ENCODE peak calls at places on chromosomes 7 and 10, in six cellular contexts. X is stimulated activated naive B cell treated with anti-CD40 and anti-IgM and Interleukin-4, amounts not matched to agents 10 μg/mL and 1 μg/mL and 100 μg/mL, for 72 hours; V is hippocampal formation; I is astrocyte; N is type B pancreatic cell; T is LHCN-M2. Q is an unnamed sample.
A peak's percentile ranks its signal among the peaks of the same experiment; 100 is the strongest.

GRCh38 chr10:86234102-86234501 is 132.5 kb downstream of the GRID1 start:
- DNase-seq in X (no peak), V (no peak), I (no peak), N (no peak), T (no peak), Q (no peak)

GRCh38 chr10:95096143-95096542 is 26.8 kb upstream of the CYP2C8 start:
- DNase-seq in X (no peak), V (no peak), I (no peak), N (no peak), T (no peak), Q (no peak)

GRCh38 chr7:44155191-44156185 is 14.4 kb upstream of the MYL7 start:
- DNase-seq in X (no peak), V (no peak), I (no peak), N (no peak), T (no peak), Q (no peak)

GRCh38 chr7:155489862-155490696 is 32.1 kb downstream of the EN2 start:
- DNase-seq in X (no peak), V (no peak), I (no peak), N (no peak), T (no peak), Q (no peak)

GRCh38 chr10:19449860-19450259 is 366.4 kb upstream of the PLXDC2 start:
- DNase-seq in X (no peak), V (no peak), I (no peak), N (no peak), T (no peak), Q (no peak)

GRCh38 chr7:28165971-28166955 is 14.3 kb downstream of the JAZF1 start:
- DNase-seq in X (no peak), V (no peak), I (peak; percentile 83), N (no peak), T (peak; percentile 84), Q (no peak)

GRCh38 chr10:36254191-36254590 is 612.1 kb upstream of the FZD8 start:
- DNase-seq in X (no peak), V (no peak), I (peak; percentile 6), N (no peak), T (peak; percentile 23), Q (peak; percentile 76)

GRCh38 chr7:27424749-27425148 is 182.1 kb downstream of the EVX1 start:
- DNase-seq in X (no peak), V (no peak), I (no peak), N (no peak), T (peak; percentile 4), Q (no peak)

GRCh38 chr10:124354411-124355382 is 64.0 kb downstream of the OAT start:
- DNase-seq in X (peak; percentile 41), V (no peak), I (peak; percentile 39), N (no peak), T (peak; percentile 71), Q (peak; percentile 77)

GRCh38 chr10:71161429-71161828 is 50.9 kb upstream of the UNC5B start:
- DNase-seq in X (no peak), V (no peak), I (peak; percentile 10), N (no peak), T (no peak), Q (no peak)

GRCh38 chr10:132634241-132634946 is 96.8 kb downstream of the INPP5A start:
- DNase-seq in X (peak; percentile 32), V (no peak), I (no peak), N (no peak), T (no peak), Q (peak; percentile 15)

GRCh38 chr10:27948191-27948590 is 50.7 kb downstream of the ODAD2 start:
- DNase-seq in X (no peak), V (no peak), I (no peak), N (no peak), T (peak; percentile 23), Q (no peak)

GRCh38 chr10:48633381-48634197 is 28.7 kb upstream of the ARHGAP22 start:
- DNase-seq in X (no peak), V (no peak), I (no peak), N (no peak), T (no peak), Q (no peak)

GRCh38 chr10:62106929-62107519 is 161.6 kb downstream of the RTKN2 start:
- DNase-seq in X (no peak), V (no peak), I (no peak), N (no peak), T (no peak), Q (no peak)

GRCh38 chr10:48296699-48297098 is 9.8 kb upstream of the MAPK8 start:
- DNase-seq in X (no peak), V (no peak), I (no peak), N (no peak), T (no peak), Q (no peak)

GRCh38 chr10:102133373-102134195 is 744 bp downstream of the PPRC1 start:
- DNase-seq in X (peak; percentile 65), V (peak; percentile 64), I (peak; percentile 54), N (peak; percentile 87), T (peak; percentile 75), Q (peak; percentile 87)

GRCh38 chr7:99433158-99433557 is 5.4 kb downstream of the PTCD1 start:
- DNase-seq in X (no peak), V (no peak), I (no peak), N (no peak), T (no peak), Q (no peak)

GRCh38 chr10:5534880-5535856 is 10.4 kb downstream of the CALML3 start:
- DNase-seq in X (no peak), V (no peak), I (no peak), N (no peak), T (peak; percentile 77), Q (no peak)

GRCh38 chr10:93757766-93758509 is at the start of gene LGI1:
- DNase-seq in X (no peak), V (no peak), I (no peak), N (no peak), T (no peak), Q (no peak)

GRCh38 chr10:80567292-80567691 is 29.6 kb downstream of the SH2D4B start:
- DNase-seq in X (no peak), V (no peak), I (no peak), N (peak; percentile 32), T (no peak), Q (no peak)

GRCh38 chr10:22550732-22551131 is 163.6 kb downstream of the PIP4K2A start:
- DNase-seq in X (peak; percentile 21), V (no peak), I (no peak), N (no peak), T (peak; percentile 26), Q (peak; percentile 52)

GRCh38 chr10:15245530-15245929 is 77.0 kb upstream of the NMT2 start:
- DNase-seq in X (no peak), V (no peak), I (no peak), N (no peak), T (no peak), Q (no peak)

GRCh38 chr10:33344676-33345075 is 10.2 kb upstream of the NRP1 start:
- DNase-seq in X (no peak), V (no peak), I (no peak), N (no peak), T (no peak), Q (no peak)

GRCh38 chr7:151514461-151515396 is 5.0 kb downstream of the RHEB start:
- DNase-seq in X (no peak), V (no peak), I (no peak), N (no peak), T (peak; percentile 59), Q (no peak)

GRCh38 chr7:150631084-150631824 is 931 bp downstream of the GIMAP6 start:
- DNase-seq in X (no peak), V (no peak), I (no peak), N (no peak), T (no peak), Q (peak; percentile 61)

GRCh38 chr10:97336942-97337719 is 2.6 kb upstream of the FRAT2 start:
- DNase-seq in X (no peak), V (no peak), I (no peak), N (no peak), T (no peak), Q (no peak)

GRCh38 chr7:105934577-105935185 is 28.4 kb upstream of the CDHR3 start:
- DNase-seq in X (no peak), V (peak; percentile 1), I (no peak), N (no peak), T (peak; percentile 86), Q (no peak)

GRCh38 chr7:106285801-106286492 is 1.2 kb upstream of the NAMPT start:
- DNase-seq in X (peak; percentile 42), V (no peak), I (peak; percentile 48), N (no peak), T (no peak), Q (no peak)

GRCh38 chr10:77670817-77671443 is 33.3 kb upstream of the KCNMA1 start:
- DNase-seq in X (no peak), V (no peak), I (no peak), N (no peak), T (no peak), Q (no peak)

GRCh38 chr7:73999664-74000420 is 28.1 kb upstream of the ELN start:
- DNase-seq in X (no peak), V (no peak), I (peak; percentile 95), N (no peak), T (peak; percentile 70), Q (peak; percentile 80)

GRCh38 chr7:151509670-151510333 is 9.9 kb downstream of the RHEB start:
- DNase-seq in X (no peak), V (no peak), I (no peak), N (no peak), T (no peak), Q (no peak)

GRCh38 chr10:120948889-120949382 is 97.8 kb downstream of the WDR11 start:
- DNase-seq in X (peak; percentile 53), V (peak; percentile 65), I (peak; percentile 31), N (peak; percentile 90), T (peak; percentile 50), Q (peak; percentile 79)